ENCODE peak calls at places on chromosome 14, in nine cellular contexts. F, O, I, S, C, H, Z, X and B are unnamed samples.
A peak's percentile ranks its signal among the peaks of the same experiment; 100 is the strongest.

GRCh38 chr14:50768220-50768619 is 62.7 kb downstream of the NIN start:
- DNase-seq in F (no peak), O (no peak), I (no peak), S (no peak), C (no peak), H (no peak), Z (no peak), X (no peak), B (no peak)

GRCh38 chr14:101010293-101010692 is 106.8 kb upstream of the RTL1 start:
- DNase-seq in F (peak; percentile 39), O (no peak), I (no peak), S (no peak), C (no peak), H (peak; percentile 50), Z (no peak), X (no peak), B (no peak)

GRCh38 chr14:61042220-61042619 is 61.2 kb downstream of the SLC38A6 start:
- DNase-seq in F (no peak), O (no peak), I (no peak), S (no peak), C (peak; percentile 57), H (no peak), Z (no peak), X (no peak), B (no peak)

GRCh38 chr14:63308723-63309317 is 9.9 kb downstream of the GPHB5 start:
- DNase-seq in F (no peak), O (no peak), I (no peak), S (peak; percentile 43), C (peak; percentile 79), H (no peak), Z (no peak), X (peak; percentile 33), B (no peak)

GRCh38 chr14:87628129-87628528 is 364.9 kb downstream of the GALC start:
- DNase-seq in F (no peak), O (peak; percentile 93), I (no peak), S (no peak), C (no peak), H (no peak), Z (no peak), X (peak; percentile 27), B (peak; percentile 16)

GRCh38 chr14:50312734-50313054 is 570 bp downstream of the DMAC2L start:
- DNase-seq in F (no peak), O (no peak), I (no peak), S (no peak), C (no peak), H (no peak), Z (no peak), X (no peak), B (no peak)

GRCh38 chr14:101823511-101824120 is 62.1 kb downstream of the PPP2R5C start:
- DNase-seq in F (no peak), O (no peak), I (peak; percentile 58), S (no peak), C (peak; percentile 59), H (no peak), Z (no peak), X (peak; percentile 17), B (no peak)

GRCh38 chr14:86626530-86626929 is 1096.6 kb downstream of the FLRT2 start:
- DNase-seq in F (no peak), O (no peak), I (no peak), S (no peak), C (no peak), H (no peak), Z (no peak), X (no peak), B (no peak)

GRCh38 chr14:103576371-103577024 is 13.7 kb downstream of the COA8 start:
- DNase-seq in F (peak; percentile 91), O (peak; percentile 78), I (no peak), S (no peak), C (no peak), H (peak; percentile 97), Z (peak; percentile 74), X (peak; percentile 94), B (no peak)

GRCh38 chr14:89600029-89600428 is 183.0 kb upstream of the FOXN3 start:
- DNase-seq in F (no peak), O (no peak), I (no peak), S (no peak), C (no peak), H (no peak), Z (no peak), X (no peak), B (no peak)

GRCh38 chr14:45252356-45253069 is 489 bp downstream of the MIS18BP1 start:
- DNase-seq in F (peak; percentile 76), O (no peak), I (no peak), S (no peak), C (peak; percentile 87), H (no peak), Z (no peak), X (peak; percentile 33), B (peak; percentile 32)

GRCh38 chr14:104700747-104701215 is 11.4 kb downstream of the INF2 start:
- DNase-seq in F (no peak), O (no peak), I (no peak), S (no peak), C (no peak), H (no peak), Z (no peak), X (no peak), B (no peak)

GRCh38 chr14:93304771-93305170 is 28.1 kb downstream of the BTBD7 start:
- DNase-seq in F (no peak), O (no peak), I (no peak), S (no peak), C (no peak), H (no peak), Z (no peak), X (peak; percentile 12), B (no peak)

GRCh38 chr14:55274760-55275159 is 3.5 kb downstream of the FBXO34 start:
- DNase-seq in F (no peak), O (no peak), I (no peak), S (no peak), C (no peak), H (no peak), Z (no peak), X (peak; percentile 40), B (no peak)

GRCh38 chr14:75333523-75334190 is 55.0 kb downstream of the FOS start:
- DNase-seq in F (peak; percentile 82), O (no peak), I (peak; percentile 1), S (no peak), C (no peak), H (no peak), Z (no peak), X (no peak), B (no peak)
- H3K4me3 ChIP-seq in F (peak overlapping the region; percentile 28), O (no peak overlapping the region), I (peak overlapping the region; percentile 65), S (no peak overlapping the region), C (no peak overlapping the region), H (no peak overlapping the region), Z (no peak overlapping the region), X (no peak overlapping the region), B (no peak overlapping the region)

DNA sequence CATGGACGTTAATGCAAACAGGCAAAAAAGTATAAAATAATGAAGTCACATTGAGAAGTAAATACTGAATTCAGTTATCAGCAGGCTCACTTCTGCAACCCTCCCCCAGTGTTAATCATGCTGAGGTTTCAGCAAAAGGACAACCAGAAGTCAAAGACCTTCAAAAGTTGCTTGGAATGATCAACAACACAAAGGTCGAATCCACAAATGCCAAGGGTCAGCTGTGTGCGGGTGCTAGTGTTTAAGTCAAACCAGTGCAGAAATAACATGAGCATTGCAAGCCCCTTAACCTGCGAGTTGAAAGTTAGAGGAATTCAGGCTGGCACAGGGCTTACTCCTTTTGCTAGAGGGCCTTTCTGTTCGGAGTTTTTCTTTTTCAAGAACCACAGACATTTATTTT is 436.7 kb upstream of the SEL1L start:
- DNase-seq in F (no peak), O (no peak), I (no peak), S (no peak), C (no peak), H (no peak), Z (no peak), X (no peak), B (no peak)
- H3K4me3 ChIP-seq in F (no peak overlapping the region), O (no peak overlapping the region), I (no peak overlapping the region), S (no peak overlapping the region), C (no peak overlapping the region), H (no peak overlapping the region), Z (no peak overlapping the region), X (no peak overlapping the region), B (no peak overlapping the region)

GRCh38 chr14:57869530-57870088 is 3.7 kb upstream of the SLC35F4 start:
- DNase-seq in F (no peak), O (no peak), I (no peak), S (no peak), C (no peak), H (no peak), Z (no peak), X (no peak), B (no peak)

GRCh38 chr14:57863471-57863870 is 2.4 kb downstream of the SLC35F4 start:
- DNase-seq in F (no peak), O (no peak), I (no peak), S (no peak), C (no peak), H (no peak), Z (no peak), X (no peak), B (no peak)

GRCh38 chr14:57865450-57866198 is at the start of gene SLC35F4:
- DNase-seq in F (no peak), O (no peak), I (no peak), S (no peak), C (no peak), H (no peak), Z (peak; percentile 50), X (peak; percentile 33), B (no peak)

GRCh38 chr14:57865066-57865449 is 834 bp downstream of the SLC35F4 start:
- DNase-seq in F (no peak), O (no peak), I (no peak), S (no peak), C (no peak), H (no peak), Z (no peak), X (no peak), B (no peak)

GRCh38 chr14:57866199-57866755 is 385 bp upstream of the SLC35F4 start:
- DNase-seq in F (no peak), O (no peak), I (no peak), S (no peak), C (no peak), H (no peak), Z (no peak), X (no peak), B (no peak)
- H3K4me3 ChIP-seq in F (no peak overlapping the region), O (peak overlapping the region; percentile 47), I (no peak overlapping the region), S (peak overlapping the region; percentile 44), C (no peak overlapping the region), H (no peak overlapping the region), Z (no peak overlapping the region), X (no peak overlapping the region), B (no peak overlapping the region)

GRCh38 chr14:24226477-24226876 is 5.7 kb downstream of the NEDD8 start:
- DNase-seq in F (no peak), O (no peak), I (no peak), S (no peak), C (no peak), H (no peak), Z (no peak), X (no peak), B (no peak)
- H3K4me3 ChIP-seq in F (no peak overlapping the region), O (no peak overlapping the region), I (no peak overlapping the region), S (no peak overlapping the region), C (no peak overlapping the region), H (no peak overlapping the region), Z (no peak overlapping the region), X (no peak overlapping the region), B (no peak overlapping the region)

DNA sequence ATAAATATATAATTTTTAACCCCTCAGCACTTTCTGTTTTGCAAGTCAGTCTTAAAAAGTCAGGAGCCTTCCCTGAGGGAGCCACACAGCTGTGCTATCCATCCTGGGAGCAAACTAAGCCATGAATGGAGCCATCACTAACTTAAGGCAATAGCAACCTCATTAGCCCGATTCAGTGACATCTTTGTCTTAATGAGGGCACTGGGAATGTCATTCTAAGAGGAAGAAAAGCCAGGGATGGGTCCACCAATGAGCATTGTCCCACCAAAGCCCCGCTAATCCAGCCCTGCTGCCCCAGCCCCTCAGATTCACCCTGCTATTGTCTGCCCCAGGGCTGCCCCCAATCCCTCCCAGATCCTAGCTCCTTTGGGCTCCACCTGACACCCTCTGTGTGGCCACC is 19.5 kb downstream of the GSC start:
- DNase-seq in F (peak; percentile 66), O (no peak), I (no peak), S (no peak), C (no peak), H (no peak), Z (no peak), X (no peak), B (no peak)
- H3K4me3 ChIP-seq in F (no peak overlapping the region), O (no peak overlapping the region), I (no peak overlapping the region), S (no peak overlapping the region), C (no peak overlapping the region), H (no peak overlapping the region), Z (no peak overlapping the region), X (no peak overlapping the region), B (no peak overlapping the region)